ENCODE peak calls at places on chromosomes 2 and 18, in eight cellular contexts. One of them, this sample, is unnamed.

GRCh38 chr18:44871771-44872170 is 191.1 kb downstream of the SETBP1 start:
- DNase-seq in spleen: no peak
- DNase-seq in fibroblast of lung: no peak
- DNase-seq in lower lobe of right lung: no peak
- DNase-seq in pancreas: no peak
- DNase-seq in H1: no peak
- DNase-seq in Peyer's patch: no peak
- DNase-seq in nephron progenitor cell: no peak
- DNase-seq in this sample: no peak

GRCh38 chr18:35711227-35711626 is 129.7 kb downstream of the GALNT1 start:
- DNase-seq in spleen: no peak
- DNase-seq in fibroblast of lung: no peak
- DNase-seq in lower lobe of right lung: no peak
- DNase-seq in pancreas: no peak
- DNase-seq in H1: no peak
- DNase-seq in Peyer's patch: no peak
- DNase-seq in nephron progenitor cell: no peak
- DNase-seq in this sample: no peak

GRCh38 chr2:181656450-181657261 is at the start of gene CERKL:
- DNase-seq in spleen: peak; percentile 83
- DNase-seq in fibroblast of lung: peak; percentile 14
- DNase-seq in lower lobe of right lung: peak; percentile 69
- DNase-seq in pancreas: peak; percentile 59
- DNase-seq in H1: peak; percentile 83
- DNase-seq in Peyer's patch: peak; percentile 79
- DNase-seq in nephron progenitor cell: peak; percentile 74
- DNase-seq in this sample: no peak

GRCh38 chr2:88669371-88670214 is 21.9 kb upstream of the RPIA start:
- DNase-seq in spleen: no peak
- DNase-seq in fibroblast of lung: peak; percentile 62
- DNase-seq in lower lobe of right lung: no peak
- DNase-seq in pancreas: no peak
- DNase-seq in H1: no peak
- DNase-seq in Peyer's patch: no peak
- DNase-seq in nephron progenitor cell: peak; percentile 16
- DNase-seq in this sample: no peak

GRCh38 chr2:197675711-197676188 is 363 bp upstream of the RFTN2 start:
- DNase-seq in spleen: no peak
- DNase-seq in fibroblast of lung: peak; percentile 88
- DNase-seq in lower lobe of right lung: no peak
- DNase-seq in pancreas: no peak
- DNase-seq in H1: no peak
- DNase-seq in Peyer's patch: no peak
- DNase-seq in nephron progenitor cell: peak; percentile 39
- DNase-seq in this sample: no peak

GRCh38 chr2:217166241-217166640 is 306.4 kb upstream of the TNP1 start:
- DNase-seq in spleen: no peak
- DNase-seq in fibroblast of lung: peak; percentile 81
- DNase-seq in lower lobe of right lung: no peak
- DNase-seq in pancreas: no peak
- DNase-seq in H1: no peak
- DNase-seq in Peyer's patch: no peak
- DNase-seq in nephron progenitor cell: no peak
- DNase-seq in this sample: no peak

GRCh38 chr2:240960309-240960962 is 38.0 kb upstream of the SNED1 start:
- DNase-seq in spleen: peak; percentile 90
- DNase-seq in fibroblast of lung: peak; percentile 97
- DNase-seq in lower lobe of right lung: peak; percentile 78
- DNase-seq in pancreas: no peak
- DNase-seq in H1: peak; percentile 48
- DNase-seq in Peyer's patch: peak; percentile 53
- DNase-seq in nephron progenitor cell: peak; percentile 49
- DNase-seq in this sample: peak; percentile 66

GRCh38 chr18:36420826-36421225 is 123.3 kb downstream of the FHOD3 start:
- DNase-seq in spleen: no peak
- DNase-seq in fibroblast of lung: no peak
- DNase-seq in lower lobe of right lung: no peak
- DNase-seq in pancreas: no peak
- DNase-seq in H1: no peak
- DNase-seq in Peyer's patch: no peak
- DNase-seq in nephron progenitor cell: no peak
- DNase-seq in this sample: no peak

GRCh38 chr2:182611009-182611408 is 105.0 kb upstream of the DNAJC10 start:
- DNase-seq in spleen: no peak
- DNase-seq in fibroblast of lung: no peak
- DNase-seq in lower lobe of right lung: no peak
- DNase-seq in pancreas: no peak
- DNase-seq in H1: no peak
- DNase-seq in Peyer's patch: no peak
- DNase-seq in nephron progenitor cell: no peak
- DNase-seq in this sample: no peak

GRCh38 chr2:240216197-240216596 is 75.7 kb upstream of the OTOS start:
- DNase-seq in spleen: peak; percentile 46
- DNase-seq in fibroblast of lung: no peak
- DNase-seq in lower lobe of right lung: no peak
- DNase-seq in pancreas: no peak
- DNase-seq in H1: no peak
- DNase-seq in Peyer's patch: no peak
- DNase-seq in nephron progenitor cell: no peak
- DNase-seq in this sample: no peak

GRCh38 chr2:18836436-18836835 is 247.1 kb upstream of the NT5C1B start:
- DNase-seq in spleen: no peak
- DNase-seq in fibroblast of lung: no peak
- DNase-seq in lower lobe of right lung: no peak
- DNase-seq in pancreas: no peak
- DNase-seq in H1: no peak
- DNase-seq in Peyer's patch: no peak
- DNase-seq in nephron progenitor cell: no peak
- DNase-seq in this sample: no peak

GRCh38 chr18:57194070-57194469 is 47.2 kb downstream of the BOD1L2 start:
- DNase-seq in spleen: no peak
- DNase-seq in fibroblast of lung: no peak
- DNase-seq in lower lobe of right lung: no peak
- DNase-seq in pancreas: no peak
- DNase-seq in H1: no peak
- DNase-seq in Peyer's patch: no peak
- DNase-seq in nephron progenitor cell: no peak
- DNase-seq in this sample: no peak

GRCh38 chr18:57185434-57185833 is 38.5 kb downstream of the BOD1L2 start:
- DNase-seq in spleen: no peak
- DNase-seq in fibroblast of lung: no peak
- DNase-seq in lower lobe of right lung: no peak
- DNase-seq in pancreas: no peak
- DNase-seq in H1: no peak
- DNase-seq in Peyer's patch: no peak
- DNase-seq in nephron progenitor cell: no peak
- DNase-seq in this sample: no peak

GRCh38 chr18:57188851-57189565 is 42.1 kb downstream of the BOD1L2 start:
- DNase-seq in spleen: no peak
- DNase-seq in fibroblast of lung: no peak
- DNase-seq in lower lobe of right lung: no peak
- DNase-seq in pancreas: no peak
- DNase-seq in H1: no peak
- DNase-seq in Peyer's patch: no peak
- DNase-seq in nephron progenitor cell: no peak
- DNase-seq in this sample: no peak

GRCh38 chr18:57194622-57195021 is 47.7 kb downstream of the BOD1L2 start:
- DNase-seq in spleen: no peak
- DNase-seq in fibroblast of lung: no peak
- DNase-seq in lower lobe of right lung: no peak
- DNase-seq in pancreas: no peak
- DNase-seq in H1: no peak
- DNase-seq in Peyer's patch: no peak
- DNase-seq in nephron progenitor cell: no peak
- DNase-seq in this sample: no peak

DNA sequence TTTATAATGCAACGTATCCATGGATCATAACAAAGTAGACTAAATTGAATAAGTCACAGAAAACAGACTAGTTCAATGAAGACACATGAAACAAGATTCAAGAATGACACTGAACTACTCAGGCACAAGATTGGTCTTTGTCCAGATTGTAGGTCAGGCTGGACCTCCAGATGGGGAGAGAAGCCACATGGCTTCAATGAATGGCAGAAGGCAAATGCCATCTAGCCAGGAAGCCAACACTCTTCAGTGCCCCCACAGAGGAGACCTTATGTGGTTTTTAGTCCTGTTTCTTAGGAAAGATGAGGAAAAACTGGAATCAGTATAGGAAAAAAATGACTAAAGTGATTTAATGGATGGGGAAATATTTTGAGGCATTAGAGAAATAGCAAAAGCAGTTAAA is 43.1 kb downstream of the BOD1L2 start:
- DNase-seq in spleen: no peak
- DNase-seq in fibroblast of lung: no peak
- DNase-seq in lower lobe of right lung: no peak
- DNase-seq in pancreas: no peak
- DNase-seq in H1: no peak
- DNase-seq in Peyer's patch: no peak
- DNase-seq in nephron progenitor cell: no peak
- DNase-seq in this sample: no peak
- TF ChIP-seq CTCF in spleen: no peak
- TF ChIP-seq CTCF in fibroblast of lung: no peak
- TF ChIP-seq CTCF in lower lobe of right lung: no peak
- TF ChIP-seq CTCF in pancreas: no peak
- TF ChIP-seq CTCF in H1: no peak
- TF ChIP-seq CTCF in Peyer's patch: no peak
- TF ChIP-seq CTCF in nephron progenitor cell: no peak
- TF ChIP-seq CTCF in this sample: no peak

GRCh38 chr2:219081096-219081495 is 20.4 kb upstream of the IHH start:
- DNase-seq in spleen: no peak
- DNase-seq in fibroblast of lung: no peak
- DNase-seq in lower lobe of right lung: no peak
- DNase-seq in pancreas: no peak
- DNase-seq in H1: no peak
- DNase-seq in Peyer's patch: no peak
- DNase-seq in nephron progenitor cell: no peak
- DNase-seq in this sample: no peak

GRCh38 chr2:219079417-219079816 is 18.7 kb upstream of the IHH start:
- DNase-seq in spleen: no peak
- DNase-seq in fibroblast of lung: peak; percentile 29
- DNase-seq in lower lobe of right lung: no peak
- DNase-seq in pancreas: no peak
- DNase-seq in H1: no peak
- DNase-seq in Peyer's patch: no peak
- DNase-seq in nephron progenitor cell: no peak
- DNase-seq in this sample: no peak

GRCh38 chr2:219076253-219076652 is 15.5 kb upstream of the IHH start:
- DNase-seq in spleen: no peak
- DNase-seq in fibroblast of lung: no peak
- DNase-seq in lower lobe of right lung: no peak
- DNase-seq in pancreas: no peak
- DNase-seq in H1: no peak
- DNase-seq in Peyer's patch: no peak
- DNase-seq in nephron progenitor cell: no peak
- DNase-seq in this sample: no peak

GRCh38 chr2:219081701-219082331 is 21.1 kb upstream of the IHH start:
- DNase-seq in spleen: no peak
- DNase-seq in fibroblast of lung: no peak
- DNase-seq in lower lobe of right lung: no peak
- DNase-seq in pancreas: peak; percentile 27
- DNase-seq in H1: no peak
- DNase-seq in Peyer's patch: no peak
- DNase-seq in nephron progenitor cell: no peak
- DNase-seq in this sample: no peak

GRCh38 chr2:219078126-219078525 is 17.4 kb upstream of the IHH start:
- DNase-seq in spleen: no peak
- DNase-seq in fibroblast of lung: no peak
- DNase-seq in lower lobe of right lung: no peak
- DNase-seq in pancreas: no peak
- DNase-seq in H1: no peak
- DNase-seq in Peyer's patch: no peak
- DNase-seq in nephron progenitor cell: no peak
- DNase-seq in this sample: no peak
- TF ChIP-seq CTCF in spleen: no peak
- TF ChIP-seq CTCF in fibroblast of lung: no peak
- TF ChIP-seq CTCF in lower lobe of right lung: no peak
- TF ChIP-seq CTCF in pancreas: no peak
- TF ChIP-seq CTCF in H1: no peak
- TF ChIP-seq CTCF in Peyer's patch: peak; percentile 24
- TF ChIP-seq CTCF in nephron progenitor cell: no peak
- TF ChIP-seq CTCF in this sample: no peak

DNA sequence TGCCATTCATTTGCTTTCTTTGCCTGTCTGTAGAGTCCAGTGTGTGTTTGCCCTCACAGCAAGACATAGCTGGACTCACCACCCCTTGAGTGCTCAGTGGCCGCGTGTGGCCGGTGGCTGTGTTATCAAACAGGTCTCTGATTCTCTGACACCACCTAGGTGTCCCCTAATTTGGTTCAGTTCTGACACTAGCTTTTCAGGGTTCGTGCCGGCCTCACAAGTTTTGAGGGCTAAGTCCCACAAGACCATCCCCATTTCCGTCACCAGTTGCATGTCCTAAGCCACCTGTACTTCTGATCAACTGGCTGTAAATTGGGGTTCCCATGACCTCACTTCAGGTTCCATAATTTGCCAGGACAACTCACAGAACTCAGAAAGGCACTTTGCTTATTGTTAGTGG is 23.5 kb downstream of the NCK2 start:
- DNase-seq in spleen: no peak
- DNase-seq in fibroblast of lung: no peak
- DNase-seq in lower lobe of right lung: no peak
- DNase-seq in pancreas: no peak
- DNase-seq in H1: no peak
- DNase-seq in Peyer's patch: no peak
- DNase-seq in nephron progenitor cell: no peak
- DNase-seq in this sample: no peak
- TF ChIP-seq CTCF in spleen: no peak
- TF ChIP-seq CTCF in fibroblast of lung: no peak
- TF ChIP-seq CTCF in lower lobe of right lung: no peak
- TF ChIP-seq CTCF in pancreas: no peak
- TF ChIP-seq CTCF in H1: no peak
- TF ChIP-seq CTCF in Peyer's patch: no peak
- TF ChIP-seq CTCF in nephron progenitor cell: no peak
- TF ChIP-seq CTCF in this sample: no peak

GRCh38 chr2:205994344-205994743 is 91.6 kb downstream of the INO80D start:
- DNase-seq in spleen: no peak
- DNase-seq in fibroblast of lung: no peak
- DNase-seq in lower lobe of right lung: no peak
- DNase-seq in pancreas: no peak
- DNase-seq in H1: no peak
- DNase-seq in Peyer's patch: no peak
- DNase-seq in nephron progenitor cell: no peak
- DNase-seq in this sample: no peak

GRCh38 chr2:205989291-205990071 is 96.5 kb downstream of the INO80D start:
- DNase-seq in spleen: no peak
- DNase-seq in fibroblast of lung: no peak
- DNase-seq in lower lobe of right lung: no peak
- DNase-seq in pancreas: no peak
- DNase-seq in H1: peak; percentile 43
- DNase-seq in Peyer's patch: no peak
- DNase-seq in nephron progenitor cell: no peak
- DNase-seq in this sample: no peak

GRCh38 chr2:205995260-205995659 is 90.7 kb downstream of the INO80D start:
- DNase-seq in spleen: no peak
- DNase-seq in fibroblast of lung: no peak
- DNase-seq in lower lobe of right lung: no peak
- DNase-seq in pancreas: no peak
- DNase-seq in H1: no peak
- DNase-seq in Peyer's patch: no peak
- DNase-seq in nephron progenitor cell: no peak
- DNase-seq in this sample: no peak

GRCh38 chr2:205988274-205988673 is 97.7 kb downstream of the INO80D start:
- DNase-seq in spleen: no peak
- DNase-seq in fibroblast of lung: no peak
- DNase-seq in lower lobe of right lung: no peak
- DNase-seq in pancreas: no peak
- DNase-seq in H1: peak; percentile 37
- DNase-seq in Peyer's patch: no peak
- DNase-seq in nephron progenitor cell: no peak
- DNase-seq in this sample: no peak

GRCh38 chr2:205990104-205990503 is 95.9 kb downstream of the INO80D start:
- DNase-seq in spleen: no peak
- DNase-seq in fibroblast of lung: no peak
- DNase-seq in lower lobe of right lung: no peak
- DNase-seq in pancreas: no peak
- DNase-seq in H1: peak; percentile 29
- DNase-seq in Peyer's patch: no peak
- DNase-seq in nephron progenitor cell: no peak
- DNase-seq in this sample: no peak
- TF ChIP-seq CTCF in spleen: no peak
- TF ChIP-seq CTCF in fibroblast of lung: no peak
- TF ChIP-seq CTCF in lower lobe of right lung: no peak
- TF ChIP-seq CTCF in pancreas: no peak
- TF ChIP-seq CTCF in H1: no peak
- TF ChIP-seq CTCF in Peyer's patch: no peak
- TF ChIP-seq CTCF in nephron progenitor cell: no peak
- TF ChIP-seq CTCF in this sample: no peak

This sample was measured in coronary artery.